ENCODE peak calls at places on chromosomes 4 and X, in four cellular contexts. D is MM.1S, O is PC-3, Q is fibroblast of lung. Z is an unnamed sample. For H3K4me1, the result is how much of the 10 kb centered on the place peaks cover.

GRCh38 chrX:40855411-40855810 is 120.1 kb upstream of the MED14 start:
- DNase-seq in D (no peak), O (peak), Q (no peak), Z (no peak)

GRCh38 chrX:46575991-46576392 is 2.4 kb downstream of the CHST7 start:
- DNase-seq in D (no peak), O (peak), Q (peak), Z (peak)

GRCh38 chr4:114595207-114595606 is 3.4 kb upstream of the UGT8 start:
- DNase-seq in D (no peak), O (no peak), Q (no peak), Z (no peak)

GRCh38 chr4:168840988-168841681 is 168.9 kb downstream of the CBR4 start:
- DNase-seq in D (no peak), O (no peak), Q (no peak), Z (peak)

GRCh38 chr4:22047793-22048192 is 99.2 kb upstream of the KCNIP4 start:
- DNase-seq in D (no peak), O (no peak), Q (no peak), Z (no peak)

GRCh38 chrX:115093206-115093605 is 75.8 kb upstream of the IL13RA2 start:
- DNase-seq in D (peak), O (no peak), Q (no peak), Z (no peak)

GRCh38 chr4:83961575-83961974 is 425.7 kb downstream of the GPAT3 start:
- DNase-seq in D (peak), O (peak), Q (no peak), Z (no peak)

GRCh38 chrX:111339212-111339611 is 68.9 kb upstream of the CAPN6 start:
- DNase-seq in D (no peak), O (no peak), Q (no peak), Z (no peak)

GRCh38 chr4:5138389-5138788 is 87.1 kb downstream of the STK32B start:
- DNase-seq in D (no peak), O (no peak), Q (no peak), Z (no peak)

GRCh38 chr4:46390353-46391058 is 578 bp upstream of the GABRA2 start:
- DNase-seq in D (no peak), O (no peak), Q (no peak), Z (peak)

GRCh38 chr4:117154251-117154650 is 68.9 kb upstream of the TRAM1L1 start:
- DNase-seq in D (no peak), O (no peak), Q (no peak), Z (no peak)

GRCh38 chr4:110612631-110613269 is 10.1 kb downstream of the PITX2 start:
- DNase-seq in D (no peak), O (no peak), Q (no peak), Z (peak)

GRCh38 chr4:110610620-110610939 is 12.3 kb downstream of the PITX2 start:
- DNase-seq in D (no peak), O (no peak), Q (no peak), Z (peak)

GRCh38 chr4:110613710-110614109 is 9.2 kb downstream of the PITX2 start:
- DNase-seq in D (no peak), O (no peak), Q (no peak), Z (no peak)

GRCh38 chr4:110610940-110611785 is 11.7 kb downstream of the PITX2 start:
- DNase-seq in D (no peak), O (no peak), Q (no peak), Z (peak)

DNA sequence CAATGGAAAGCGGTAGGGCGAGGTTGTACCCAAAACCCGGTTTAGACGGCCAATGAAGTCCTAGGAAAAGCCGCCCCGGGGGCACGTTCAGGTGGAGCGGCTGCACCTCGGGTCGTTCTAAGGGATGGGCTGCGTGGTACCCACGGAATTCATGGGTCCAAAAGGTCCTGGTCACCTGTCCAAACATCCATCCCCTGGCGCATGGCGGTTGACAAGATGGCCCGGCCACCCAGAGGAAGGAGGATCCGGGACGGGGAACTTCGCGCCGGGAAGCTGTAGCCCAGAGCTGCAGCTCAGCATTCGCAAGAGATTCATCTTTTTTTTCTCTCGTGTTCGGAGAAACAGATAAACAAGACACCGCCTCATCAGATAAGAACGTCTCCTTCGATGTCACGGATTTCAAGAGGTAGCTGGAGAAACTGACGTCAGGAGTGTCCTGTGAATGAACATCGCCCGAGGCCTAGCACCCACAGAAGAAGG is 10.9 kb downstream of the PITX2 start:
- DNase-seq in D (no peak), O (no peak), Q (no peak), Z (peak)
- TF ChIP-seq EZH2 in D (no peak), O (no peak), Q (no peak), Z (peak)

GRCh38 chr4:173217075-173217474 is 48.5 kb downstream of the GALNT7 start:
- DNase-seq in D (no peak), O (no peak), Q (no peak), Z (no peak)
- H3K4me1 ChIP-seq in D (under half), O (under half), Q (under half), Z (under half)

GRCh38 chr4:103002551-103002950 is 17.0 kb downstream of the SLC9B1 start:
- DNase-seq in D (no peak), O (peak), Q (peak), Z (no peak)
- TF ChIP-seq EZH2 in D (no peak), O (no peak), Q (no peak), Z (no peak)

DNA sequence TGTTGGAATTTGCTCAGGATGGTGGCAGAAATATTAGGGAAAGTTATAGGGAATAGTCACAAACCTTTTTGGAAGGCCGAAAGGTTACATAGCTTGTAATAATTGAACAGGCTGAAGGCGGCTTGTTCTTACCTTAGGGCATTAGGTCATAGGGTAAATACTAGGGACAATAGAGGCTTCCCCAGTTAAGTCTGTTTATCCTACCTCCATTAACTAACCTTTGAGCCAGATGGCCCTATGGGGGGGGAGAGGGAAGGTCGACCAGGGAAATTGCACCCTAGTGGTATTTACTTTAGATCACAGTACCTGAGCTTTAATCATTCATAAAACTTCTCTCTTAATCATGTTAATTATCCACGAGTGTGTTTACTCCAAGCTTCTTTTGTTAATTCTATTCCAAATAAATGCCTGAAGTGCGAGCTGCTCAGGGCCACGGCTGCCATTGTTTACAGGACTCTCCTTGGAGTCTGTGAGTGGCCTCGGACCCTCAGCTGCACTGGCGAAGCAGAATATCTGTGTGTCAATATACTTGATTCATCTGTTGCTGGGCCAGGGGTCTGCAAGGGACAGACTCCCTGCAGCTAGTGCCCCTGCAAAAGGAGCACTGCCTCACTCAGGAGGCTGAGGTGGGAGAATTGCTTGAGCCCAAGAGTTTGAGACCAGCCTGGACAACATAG is 22.9 kb downstream of the PAGE2 start:
- DNase-seq in D (no peak), O (no peak), Q (no peak), Z (no peak)
- H3K4me1 ChIP-seq in D (under half), O (under half), Q (under half), Z (under half)

GRCh38 chr4:140152015-140152703 is 1.8 kb downstream of the MAML3 start:
- DNase-seq in D (peak), O (peak), Q (no peak), Z (peak)

GRCh38 chr4:140152760-140153418 is 1.1 kb downstream of the MAML3 start:
- DNase-seq in D (peak), O (peak), Q (peak), Z (peak)

GRCh38 chr4:140154572-140154891 is 548 bp upstream of the MAML3 start:
- DNase-seq in D (no peak), O (no peak), Q (no peak), Z (no peak)

GRCh38 chr4:140153744-140154571 is at the start of gene MAML3:
- DNase-seq in D (peak), O (peak), Q (peak), Z (peak)

GRCh38 chr4:140153419-140153743 is 603 bp downstream of the MAML3 start:
- DNase-seq in D (no peak), O (no peak), Q (no peak), Z (no peak)
- TF ChIP-seq EZH2 in D (no peak), O (no peak), Q (no peak), Z (peak)

DNA sequence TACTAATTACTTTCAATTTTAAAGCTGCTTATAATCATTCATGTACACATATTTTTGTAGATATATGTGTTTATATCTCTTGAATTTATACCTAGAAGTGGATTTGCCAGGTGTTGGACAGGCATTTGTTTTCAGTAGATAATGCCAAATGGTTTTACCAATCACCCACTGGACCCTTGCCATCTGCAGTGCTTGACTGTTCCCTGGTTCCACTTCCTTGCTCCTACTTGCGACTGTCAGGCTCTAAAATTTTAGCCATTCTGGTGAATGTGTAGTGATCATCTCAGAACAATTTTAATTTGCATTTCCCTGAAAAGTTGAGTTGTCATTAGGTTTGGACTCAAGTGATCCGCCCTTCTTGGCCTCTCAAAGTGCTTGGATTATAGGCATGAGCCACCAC is 122.4 kb upstream of the SLC34A2 start:
- DNase-seq in D (no peak), O (no peak), Q (no peak), Z (no peak)
- H3K4me1 ChIP-seq in D (under half), O (under half), Q (under half), Z (under half)

GRCh38 chr4:153623491-153623890 is 60.6 kb upstream of the TLR2 start:
- DNase-seq in D (peak), O (no peak), Q (no peak), Z (no peak)
- TF ChIP-seq EZH2 in D (no peak), O (no peak), Q (no peak), Z (no peak)

Z was measured in GM23338.